ENCODE peak calls at places on chromosome 16, in four cellular contexts. One of them, this sample, is unnamed.

GRCh38 chr16:8505327-8505991 is 84.9 kb downstream of the TMEM114 start:
- DNase-seq in Right ventricle myocardium superior: no peak
- DNase-seq in sciatic nerve: no peak
- DNase-seq in MG63: no peak
- DNase-seq in this sample: no peak

GRCh38 chr16:81632392-81633146 is 146.5 kb upstream of the PLCG2 start:
- DNase-seq in sciatic nerve: no peak
- DNase-seq in Right ventricle myocardium superior: no peak
- DNase-seq in MG63: peak; percentile 36
- DNase-seq in this sample: peak; percentile 41

GRCh38 chr16:53805113-53805512 is 101.2 kb downstream of the FTO start:
- DNase-seq in Right ventricle myocardium superior: no peak
- DNase-seq in MG63: no peak
- DNase-seq in sciatic nerve: no peak
- DNase-seq in this sample: no peak

GRCh38 chr16:28163699-28164584 is 47.8 kb downstream of the XPO6 start:
- DNase-seq in sciatic nerve: no peak
- DNase-seq in Right ventricle myocardium superior: no peak
- DNase-seq in MG63: no peak
- DNase-seq in this sample: no peak

GRCh38 chr16:79928142-79928735 is 327.7 kb upstream of the MAF start:
- DNase-seq in MG63: no peak
- DNase-seq in Right ventricle myocardium superior: no peak
- DNase-seq in sciatic nerve: no peak
- DNase-seq in this sample: peak; percentile 9

GRCh38 chr16:84040823-84041391 is 1.7 kb downstream of the SLC38A8 start:
- DNase-seq in MG63: peak; percentile 42
- DNase-seq in sciatic nerve: no peak
- DNase-seq in Right ventricle myocardium superior: peak; percentile 31
- DNase-seq in this sample: no peak

GRCh38 chr16:85746431-85747227 is 4.3 kb downstream of the C16orf74 start:
- DNase-seq in Right ventricle myocardium superior: no peak
- DNase-seq in MG63: peak; percentile 86
- DNase-seq in sciatic nerve: no peak
- DNase-seq in this sample: peak; percentile 65

GRCh38 chr16:28859326-28859725 is 4.3 kb upstream of the SH2B1 start:
- DNase-seq in MG63: no peak
- DNase-seq in Right ventricle myocardium superior: no peak
- DNase-seq in sciatic nerve: no peak
- DNase-seq in this sample: no peak

GRCh38 chr16:50280932-50281331 is 14.6 kb downstream of the ADCY7 start:
- DNase-seq in Right ventricle myocardium superior: peak; percentile 24
- DNase-seq in sciatic nerve: no peak
- DNase-seq in MG63: no peak
- DNase-seq in this sample: no peak

GRCh38 chr16:11871193-11871592 is 19.9 kb upstream of the RSL1D1 start:
- DNase-seq in Right ventricle myocardium superior: no peak
- DNase-seq in MG63: peak; percentile 14
- DNase-seq in sciatic nerve: no peak
- DNase-seq in this sample: no peak

GRCh38 chr16:1614226-1615102 is 2.3 kb downstream of the CRAMP1 start:
- DNase-seq in MG63: peak; percentile 34
- DNase-seq in sciatic nerve: no peak
- DNase-seq in Right ventricle myocardium superior: peak; percentile 47
- DNase-seq in this sample: peak; percentile 17

GRCh38 chr16:22321340-22322001 is 24.3 kb downstream of the POLR3E start:
- DNase-seq in sciatic nerve: peak; percentile 80
- DNase-seq in MG63: peak; percentile 34
- DNase-seq in Right ventricle myocardium superior: peak; percentile 74
- DNase-seq in this sample: peak; percentile 76

GRCh38 chr16:48542020-48542473 is 67.9 kb downstream of the N4BP1 start:
- DNase-seq in MG63: peak; percentile 9
- DNase-seq in Right ventricle myocardium superior: peak; percentile 71
- DNase-seq in sciatic nerve: peak; percentile 80
- DNase-seq in this sample: peak; percentile 48

GRCh38 chr16:13630292-13630850 is 289.6 kb upstream of the ERCC4 start:
- DNase-seq in MG63: no peak
- DNase-seq in Right ventricle myocardium superior: no peak
- DNase-seq in sciatic nerve: no peak
- DNase-seq in this sample: no peak

GRCh38 chr16:53999123-53999522 is 287.5 kb downstream of the IRX3 start:
- DNase-seq in sciatic nerve: no peak
- DNase-seq in MG63: no peak
- DNase-seq in Right ventricle myocardium superior: no peak
- DNase-seq in this sample: no peak

This sample was measured in transverse colon.